ENCODE peak calls at places on chromosomes 16 and 17, in four cellular contexts. D is PC-3, B is MM.1S, N is GM23338. I is an unnamed sample. For H3K4me1 and H3K9me2, the result is how much of the 10 kb centered on the place peaks cover.

GRCh38 chr17:27466748-27467375 is 10.6 kb downstream of the KSR1 start:
- DNase-seq in B (no peak), N (no peak), D (no peak), I (no peak)

GRCh38 chr16:79069634-79070033 is 530.9 kb downstream of the MAF start:
- DNase-seq in N (no peak), D (no peak), B (no peak), I (no peak)

GRCh38 chr17:30600830-30601494 is 123.8 kb downstream of the GOSR1 start:
- DNase-seq in D (peak), N (peak), B (peak), I (peak)

GRCh38 chr16:1097156-1097555 is 1.1 kb upstream of the C1QTNF8 start:
- DNase-seq in D (no peak), B (no peak), N (no peak), I (no peak)

GRCh38 chr17:58310511-58311428 is 17.8 kb downstream of the TSPOAP1 start:
- DNase-seq in B (no peak), N (no peak), D (no peak), I (no peak)

GRCh38 chr17:72479113-72479512 is 358.3 kb downstream of the SOX9 start:
- DNase-seq in N (peak), B (no peak), D (peak), I (no peak)

GRCh38 chr17:50153650-50154575 is 3.4 kb upstream of the PPP1R9B start:
- DNase-seq in N (no peak), B (no peak), D (peak), I (peak)

GRCh38 chr17:80871341-80871740 is 120.3 kb upstream of the CHMP6 start:
- DNase-seq in D (no peak), B (peak), N (no peak), I (no peak)

GRCh38 chr17:40224707-40225092 is 5.6 kb downstream of the WIPF2 start:
- DNase-seq in B (no peak), D (no peak), N (no peak), I (peak)

GRCh38 chr17:40089085-40089895 is 11.1 kb downstream of the NR1D1 start:
- DNase-seq in N (no peak), D (no peak), B (no peak), I (no peak)

GRCh38 chr17:50830298-50830697 is 5.1 kb upstream of the WFIKKN2 start:
- DNase-seq in B (no peak), N (no peak), D (no peak), I (no peak)

GRCh38 chr16:86065711-86066110 is 166.7 kb downstream of the IRF8 start:
- DNase-seq in B (no peak), N (no peak), D (no peak), I (no peak)

GRCh38 chr17:69638516-69638915 is 224.0 kb downstream of the MAP2K6 start:
- DNase-seq in N (no peak), D (peak), B (no peak), I (no peak)

GRCh38 chr17:57461082-57461481 is 204.8 kb downstream of the MSI2 start:
- DNase-seq in D (no peak), B (no peak), N (no peak), I (peak)

GRCh38 chr17:61818225-61818624 is 45.1 kb downstream of the BRIP1 start:
- DNase-seq in N (no peak), D (no peak), B (no peak), I (no peak)

GRCh38 chr16:27826893-27827289 is 236.6 kb downstream of the GSG1L start:
- DNase-seq in D (no peak), B (no peak), N (no peak), I (no peak)

DNA sequence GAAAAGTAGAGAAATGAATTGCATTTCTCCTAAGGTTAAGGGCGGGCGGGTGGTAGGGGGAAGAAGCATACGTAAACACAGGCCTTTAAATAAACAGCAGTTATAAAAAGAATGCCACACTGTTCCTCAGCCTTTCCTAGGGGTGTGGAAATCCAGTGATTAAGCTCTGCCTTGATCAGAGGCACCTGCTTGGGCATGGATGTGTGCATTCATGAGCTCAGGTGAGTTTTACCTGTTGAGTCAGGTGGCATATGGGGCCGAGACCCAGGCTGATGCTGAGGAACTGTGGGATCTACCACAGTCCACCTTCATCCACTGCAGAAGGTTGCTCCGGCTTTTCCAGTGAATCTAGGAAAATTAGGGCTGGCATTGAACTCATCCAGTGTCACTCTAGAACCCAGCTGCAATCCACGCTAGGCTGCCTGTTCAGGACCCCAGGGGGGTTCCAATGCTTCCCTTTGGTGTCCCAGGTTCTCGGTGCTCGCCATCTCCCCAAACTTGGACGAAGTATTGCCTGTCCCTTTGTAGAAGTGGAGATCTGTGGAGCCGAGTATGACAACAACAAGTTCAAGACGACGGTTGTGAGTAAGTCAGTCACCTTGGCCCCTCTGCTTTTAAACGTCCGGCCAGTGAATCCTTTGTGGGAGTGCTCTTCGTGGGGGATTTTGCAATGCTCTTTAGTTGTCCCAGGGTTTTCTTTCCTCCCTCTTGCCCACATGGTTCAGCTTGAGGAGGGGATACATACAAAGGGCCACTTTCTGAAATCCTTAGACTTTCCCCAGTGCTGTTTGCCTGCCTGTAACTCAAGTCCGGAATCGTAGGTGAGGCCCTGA is 72.7 kb downstream of the SDR42E1 start:
- DNase-seq in N (no peak), D (no peak), B (no peak), I (no peak)
- H3K4me1 ChIP-seq in N (under half), D (under half), B (under half), I (under half)

DNA sequence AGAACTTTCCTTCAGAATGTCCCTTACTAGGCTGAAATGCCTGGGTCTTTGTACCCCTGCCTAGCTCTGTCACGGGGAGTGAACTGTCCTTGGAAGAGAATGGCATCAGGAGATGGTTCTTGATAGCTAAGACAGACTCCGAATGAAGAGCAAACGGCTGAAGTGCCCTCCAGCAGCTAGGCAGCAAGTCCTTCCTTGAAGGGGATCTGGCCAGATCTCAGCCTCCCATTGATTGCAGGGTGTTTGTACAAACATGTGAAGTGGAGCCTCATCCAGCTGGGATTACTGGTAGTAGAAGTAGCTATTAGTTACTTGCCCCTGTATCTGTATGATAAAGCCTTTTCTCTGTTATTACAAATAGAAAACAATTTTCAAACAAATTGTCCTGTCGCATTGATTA is 30.9 kb downstream of the LRRC36 start:
- DNase-seq in N (no peak), B (no peak), D (no peak), I (no peak)
- H3K9me2 ChIP-seq in N (under half), B (under half), D (under half), I (under half)

DNA sequence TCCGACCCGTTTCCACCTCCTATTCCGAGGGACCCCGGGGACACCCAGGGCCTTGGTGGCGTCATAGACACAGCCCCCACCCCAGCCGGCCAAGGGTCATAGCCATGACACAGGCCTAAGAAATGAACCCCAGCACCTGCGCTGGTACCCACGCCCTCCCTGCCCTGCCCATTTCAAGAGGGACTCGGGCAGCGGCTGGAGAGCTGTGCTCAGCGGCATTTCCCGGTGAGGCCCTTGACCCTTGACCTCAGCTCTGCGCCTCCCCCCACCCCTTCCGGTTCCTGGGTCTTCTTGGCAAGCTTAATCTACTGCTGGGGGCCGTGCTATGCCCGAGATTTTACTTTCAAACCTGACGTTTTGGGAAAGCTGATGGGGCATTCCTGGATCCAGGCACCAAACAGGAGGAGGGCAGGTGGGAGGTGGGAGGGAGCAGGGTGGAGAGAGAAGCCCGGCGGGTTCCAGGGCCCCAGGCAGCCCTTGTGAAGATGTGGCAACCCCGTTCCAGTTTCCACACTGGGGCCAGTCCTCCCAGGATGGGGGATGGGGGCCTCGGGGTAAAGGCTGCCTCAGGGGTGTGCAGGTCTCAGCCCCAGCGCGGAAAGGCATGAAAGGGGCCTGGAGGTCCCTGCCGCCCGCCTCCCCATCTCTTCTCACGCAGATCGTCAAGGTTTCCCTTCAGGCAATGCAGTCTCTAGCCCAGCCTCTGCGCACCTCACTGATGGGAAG is at the start of gene SLC22A31:
- DNase-seq in D (no peak), B (no peak), N (peak), I (peak)
- TF ChIP-seq EZH2 in D (no peak), B (no peak), N (no peak), I (peak)

GRCh38 chr16:84598391-84598750 is 19.5 kb downstream of the COTL1 start:
- DNase-seq in B (no peak), N (no peak), D (no peak), I (no peak)
- H3K4me1 ChIP-seq in B (under half), N (under half), D (under half), I (under half)

DNA sequence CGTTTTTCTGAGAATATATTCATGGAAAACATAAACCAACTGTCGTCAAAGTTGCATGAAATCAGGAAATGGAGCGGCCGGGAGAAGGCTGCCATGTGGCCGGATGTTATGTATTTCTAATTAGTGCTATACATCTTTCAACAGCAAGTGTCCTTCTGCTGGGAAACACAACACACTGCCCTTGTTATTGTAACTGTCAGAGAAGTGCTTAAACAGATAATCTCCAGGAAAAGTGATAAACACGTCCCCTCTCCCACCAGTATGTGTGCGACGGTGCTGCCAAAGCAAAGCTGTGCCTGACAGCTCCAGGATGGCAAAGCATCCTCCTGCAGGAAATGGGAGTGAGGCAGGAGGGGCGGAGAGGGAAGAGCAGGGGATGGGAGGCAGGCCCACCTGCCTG is 111.8 kb downstream of the SMG6 start:
- DNase-seq in B (no peak), D (no peak), N (no peak), I (no peak)
- H3K9me2 ChIP-seq in B (under half), D (under half), N (under half), I (under half)

DNA sequence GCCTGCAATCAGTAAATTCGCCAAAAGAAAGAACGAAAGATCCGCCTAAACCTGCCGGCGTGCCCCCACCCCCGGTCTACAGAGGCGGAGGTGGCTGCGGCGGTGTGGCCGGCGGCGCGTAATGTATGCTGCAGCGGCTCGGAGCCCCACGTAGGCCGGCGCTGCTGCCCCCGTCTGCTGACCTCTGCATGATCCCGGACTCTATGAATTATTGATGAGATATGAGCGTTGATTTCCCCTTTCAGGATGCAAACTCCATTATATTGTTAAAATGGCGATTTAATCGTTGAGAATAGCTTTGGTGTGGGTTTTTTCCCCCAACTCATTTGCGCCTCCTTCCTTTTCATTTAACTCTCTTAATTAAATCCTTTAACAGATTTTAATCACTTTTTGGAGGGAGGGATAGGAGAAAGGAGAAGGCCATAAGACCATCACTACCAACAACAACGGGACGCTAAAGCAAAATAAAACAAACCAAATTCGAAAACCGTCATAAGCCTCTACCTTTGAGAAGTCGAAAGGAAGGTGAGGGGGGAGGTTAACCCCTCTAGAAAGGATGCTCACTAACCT is 3.6 kb downstream of the HOXB3 start:
- DNase-seq in B (peak), N (no peak), D (no peak), I (no peak)
- TF ChIP-seq EZH2 in B (no peak), N (peak), D (no peak), I (no peak)

GRCh38 chr17:79798296-79799173 is 1.7 kb upstream of the CBX8 start:
- DNase-seq in D (no peak), N (peak), B (no peak), I (peak)
- H3K4me1 ChIP-seq in D (under half), N (under half), B (under half), I (under half)